ENCODE peak calls at places on chromosomes 5 and 9, in six cellular contexts. One of them, this sample, is unnamed. For H3K4me1, the result is how much of the 10 kb centered on the place peaks cover.

GRCh38 chr5:94329115-94329514 is 289.3 kb downstream of the KIAA0825 start:
- DNase-seq in uterus: no peak
- DNase-seq in HCT116: no peak
- DNase-seq in heart left ventricle: no peak
- DNase-seq in heart right ventricle: no peak
- DNase-seq in upper lobe of right lung: no peak
- DNase-seq in this sample: no peak

GRCh38 chr9:27395484-27395921 is 98.6 kb upstream of the EQTN start:
- DNase-seq in uterus: no peak
- DNase-seq in HCT116: no peak
- DNase-seq in heart left ventricle: no peak
- DNase-seq in heart right ventricle: no peak
- DNase-seq in upper lobe of right lung: no peak
- DNase-seq in this sample: peak

GRCh38 chr9:132794730-132795380 is 83.2 kb downstream of the AK8 start:
- DNase-seq in uterus: no peak
- DNase-seq in HCT116: no peak
- DNase-seq in heart left ventricle: no peak
- DNase-seq in heart right ventricle: no peak
- DNase-seq in upper lobe of right lung: no peak
- DNase-seq in this sample: no peak

GRCh38 chr5:31639488-31640011 is 619 bp downstream of the PDZD2 start:
- DNase-seq in uterus: no peak
- DNase-seq in HCT116: no peak
- DNase-seq in heart left ventricle: peak
- DNase-seq in heart right ventricle: no peak
- DNase-seq in upper lobe of right lung: no peak
- DNase-seq in this sample: no peak

GRCh38 chr9:129174724-129175514 is 3.1 kb downstream of the IER5L start:
- DNase-seq in uterus: peak
- DNase-seq in HCT116: peak
- DNase-seq in heart left ventricle: peak
- DNase-seq in heart right ventricle: peak
- DNase-seq in upper lobe of right lung: peak
- DNase-seq in this sample: peak

GRCh38 chr9:89311346-89312153 is 555 bp downstream of the CKS2 start:
- DNase-seq in uterus: no peak
- DNase-seq in HCT116: no peak
- DNase-seq in heart left ventricle: peak
- DNase-seq in heart right ventricle: no peak
- DNase-seq in upper lobe of right lung: peak
- DNase-seq in this sample: no peak

GRCh38 chr9:129814432-129815223 is 9.3 kb downstream of the TOR1A start:
- DNase-seq in uterus: no peak
- DNase-seq in HCT116: no peak
- DNase-seq in heart left ventricle: no peak
- DNase-seq in heart right ventricle: no peak
- DNase-seq in upper lobe of right lung: peak
- DNase-seq in this sample: no peak

GRCh38 chr5:58156977-58157701 is 302.7 kb downstream of the PLK2 start:
- DNase-seq in uterus: no peak
- DNase-seq in HCT116: no peak
- DNase-seq in heart left ventricle: peak
- DNase-seq in heart right ventricle: no peak
- DNase-seq in upper lobe of right lung: no peak
- DNase-seq in this sample: no peak

GRCh38 chr5:59768204-59769040 is 125.1 kb downstream of the PDE4D start:
- DNase-seq in uterus: peak
- DNase-seq in HCT116: no peak
- DNase-seq in heart left ventricle: peak
- DNase-seq in heart right ventricle: peak
- DNase-seq in upper lobe of right lung: peak
- DNase-seq in this sample: peak

GRCh38 chr5:158514353-158514960 is 585.3 kb downstream of the EBF1 start:
- DNase-seq in uterus: no peak
- DNase-seq in HCT116: no peak
- DNase-seq in heart left ventricle: no peak
- DNase-seq in heart right ventricle: no peak
- DNase-seq in upper lobe of right lung: no peak
- DNase-seq in this sample: no peak

GRCh38 chr5:125560476-125561225 is 814.2 kb upstream of the ZNF608 start:
- DNase-seq in uterus: no peak
- DNase-seq in HCT116: no peak
- DNase-seq in heart left ventricle: no peak
- DNase-seq in heart right ventricle: no peak
- DNase-seq in upper lobe of right lung: no peak
- DNase-seq in this sample: no peak

GRCh38 chr9:129069128-129069824 is 11.6 kb upstream of the DOLPP1 start:
- DNase-seq in uterus: no peak
- DNase-seq in HCT116: no peak
- DNase-seq in heart left ventricle: peak
- DNase-seq in heart right ventricle: peak
- DNase-seq in upper lobe of right lung: peak
- DNase-seq in this sample: no peak

GRCh38 chr5:175216991-175217390 is 227.0 kb downstream of the DRD1 start:
- DNase-seq in uterus: peak
- DNase-seq in HCT116: no peak
- DNase-seq in heart left ventricle: no peak
- DNase-seq in heart right ventricle: no peak
- DNase-seq in upper lobe of right lung: no peak
- DNase-seq in this sample: no peak

GRCh38 chr9:17402309-17402708 is 176.6 kb upstream of the SH3GL2 start:
- DNase-seq in uterus: no peak
- DNase-seq in HCT116: no peak
- DNase-seq in heart left ventricle: no peak
- DNase-seq in heart right ventricle: no peak
- DNase-seq in upper lobe of right lung: no peak
- DNase-seq in this sample: peak

GRCh38 chr9:19208653-19209052 is 21.8 kb upstream of the DENND4C start:
- DNase-seq in uterus: no peak
- DNase-seq in HCT116: no peak
- DNase-seq in heart left ventricle: no peak
- DNase-seq in heart right ventricle: no peak
- DNase-seq in upper lobe of right lung: no peak
- DNase-seq in this sample: no peak

GRCh38 chr5:10831416-10831815 is 70.4 kb upstream of the DAP start:
- DNase-seq in uterus: no peak
- DNase-seq in HCT116: no peak
- DNase-seq in heart left ventricle: no peak
- DNase-seq in heart right ventricle: no peak
- DNase-seq in upper lobe of right lung: no peak
- DNase-seq in this sample: no peak

GRCh38 chr9:87816041-87816440 is 66.6 kb upstream of the SPATA31E1 start:
- DNase-seq in uterus: no peak
- DNase-seq in HCT116: no peak
- DNase-seq in heart left ventricle: no peak
- DNase-seq in heart right ventricle: no peak
- DNase-seq in upper lobe of right lung: no peak
- DNase-seq in this sample: no peak

GRCh38 chr5:147467973-147468508 is 41.8 kb downstream of the DPYSL3 start:
- DNase-seq in uterus: no peak
- DNase-seq in HCT116: no peak
- DNase-seq in heart left ventricle: no peak
- DNase-seq in heart right ventricle: no peak
- DNase-seq in upper lobe of right lung: no peak
- DNase-seq in this sample: no peak

GRCh38 chr9:87510251-87510683 is 12.6 kb downstream of the DAPK1 start:
- DNase-seq in uterus: no peak
- DNase-seq in HCT116: no peak
- DNase-seq in heart left ventricle: no peak
- DNase-seq in heart right ventricle: no peak
- DNase-seq in upper lobe of right lung: no peak
- DNase-seq in this sample: no peak

GRCh38 chr5:94544031-94544650 is 74.3 kb downstream of the KIAA0825 start:
- DNase-seq in uterus: no peak
- DNase-seq in HCT116: no peak
- DNase-seq in heart left ventricle: no peak
- DNase-seq in heart right ventricle: no peak
- DNase-seq in upper lobe of right lung: no peak
- DNase-seq in this sample: no peak

GRCh38 chr5:150209020-150209635 is 19.3 kb downstream of the SLC6A7 start:
- DNase-seq in uterus: no peak
- DNase-seq in HCT116: no peak
- DNase-seq in heart left ventricle: no peak
- DNase-seq in heart right ventricle: no peak
- DNase-seq in upper lobe of right lung: peak
- DNase-seq in this sample: no peak

GRCh38 chr9:14251146-14252071 is 62.5 kb downstream of the NFIB start:
- DNase-seq in uterus: peak
- DNase-seq in HCT116: peak
- DNase-seq in heart left ventricle: peak
- DNase-seq in heart right ventricle: peak
- DNase-seq in upper lobe of right lung: peak
- DNase-seq in this sample: no peak

GRCh38 chr9:95874989-95875304 is 544 bp upstream of the ERCC6L2 start:
- DNase-seq in uterus: peak
- DNase-seq in HCT116: no peak
- DNase-seq in heart left ventricle: peak
- DNase-seq in heart right ventricle: peak
- DNase-seq in upper lobe of right lung: peak
- DNase-seq in this sample: peak

GRCh38 chr9:68847765-68848164 is 142.7 kb downstream of the PIP5K1B start:
- DNase-seq in uterus: no peak
- DNase-seq in HCT116: no peak
- DNase-seq in heart left ventricle: no peak
- DNase-seq in heart right ventricle: no peak
- DNase-seq in upper lobe of right lung: no peak
- DNase-seq in this sample: no peak

GRCh38 chr5:66708368-66708767 is 112.2 kb downstream of the MAST4 start:
- DNase-seq in uterus: no peak
- DNase-seq in HCT116: no peak
- DNase-seq in heart left ventricle: no peak
- DNase-seq in heart right ventricle: no peak
- DNase-seq in upper lobe of right lung: no peak
- DNase-seq in this sample: no peak
- H3K4me1 ChIP-seq in uterus: under half
- H3K4me1 ChIP-seq in HCT116: under half
- H3K4me1 ChIP-seq in heart left ventricle: under half
- H3K4me1 ChIP-seq in heart right ventricle: under half
- H3K4me1 ChIP-seq in upper lobe of right lung: under half
- H3K4me1 ChIP-seq in this sample: under half

GRCh38 chr5:141877478-141878185 is 578 bp downstream of the PCDH1 start:
- DNase-seq in uterus: no peak
- DNase-seq in HCT116: no peak
- DNase-seq in heart left ventricle: no peak
- DNase-seq in heart right ventricle: no peak
- DNase-seq in upper lobe of right lung: peak
- DNase-seq in this sample: no peak

GRCh38 chr5:141876628-141877477 is 1.4 kb downstream of the PCDH1 start:
- DNase-seq in uterus: no peak
- DNase-seq in HCT116: no peak
- DNase-seq in heart left ventricle: no peak
- DNase-seq in heart right ventricle: no peak
- DNase-seq in upper lobe of right lung: peak
- DNase-seq in this sample: peak

GRCh38 chr5:141874262-141874964 is 3.8 kb downstream of the PCDH1 start:
- DNase-seq in uterus: no peak
- DNase-seq in HCT116: no peak
- DNase-seq in heart left ventricle: no peak
- DNase-seq in heart right ventricle: no peak
- DNase-seq in upper lobe of right lung: peak
- DNase-seq in this sample: no peak

GRCh38 chr5:141875022-141875740 is 3.0 kb downstream of the PCDH1 start:
- DNase-seq in uterus: no peak
- DNase-seq in HCT116: no peak
- DNase-seq in heart left ventricle: no peak
- DNase-seq in heart right ventricle: no peak
- DNase-seq in upper lobe of right lung: no peak
- DNase-seq in this sample: no peak

DNA sequence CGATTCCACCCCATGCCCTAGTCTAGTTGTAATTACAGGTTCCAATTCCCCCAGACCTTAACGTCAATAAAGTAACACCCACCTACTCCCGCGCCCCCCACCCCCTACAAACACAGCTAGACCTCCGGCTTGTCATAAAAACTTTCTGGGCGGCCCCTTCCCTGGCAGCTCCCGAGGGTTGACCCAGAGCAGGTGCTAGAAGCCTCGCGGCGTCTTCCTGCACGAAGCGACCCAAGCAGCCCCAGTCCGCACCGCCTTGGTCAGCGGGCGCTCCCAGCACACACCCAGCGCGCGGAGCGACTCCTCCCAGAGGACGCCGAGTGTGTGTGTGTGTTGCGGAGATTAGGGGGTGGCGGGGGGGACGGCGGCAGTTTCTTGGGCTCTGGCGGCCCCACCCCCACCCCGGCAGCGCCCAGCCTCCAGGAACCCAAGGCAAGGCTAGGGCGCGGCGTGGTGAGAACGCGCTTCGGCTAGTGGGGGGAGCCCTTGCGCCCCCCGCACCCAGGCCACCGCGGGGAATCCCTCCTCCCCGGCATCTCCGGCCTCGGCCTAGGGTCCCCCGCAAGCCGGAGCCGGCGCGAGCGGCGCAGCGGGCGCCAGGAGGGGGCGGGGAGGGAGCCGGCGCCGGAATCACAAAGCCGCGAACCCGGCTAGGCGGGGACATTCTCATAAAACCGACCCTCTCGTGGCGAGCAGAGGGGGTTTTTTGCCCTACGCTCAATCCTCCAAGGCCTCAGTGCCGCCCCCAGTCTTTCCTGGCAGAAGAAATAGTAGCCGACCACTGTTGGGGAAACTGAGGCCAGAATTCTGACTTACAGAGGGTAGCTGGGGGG is 2.2 kb downstream of the PCDH1 start:
- DNase-seq in uterus: no peak
- DNase-seq in HCT116: no peak
- DNase-seq in heart left ventricle: no peak
- DNase-seq in heart right ventricle: peak
- DNase-seq in upper lobe of right lung: peak
- DNase-seq in this sample: peak
- H3K4me3 ChIP-seq in uterus: peak
- H3K4me3 ChIP-seq in HCT116: peak
- H3K4me3 ChIP-seq in heart left ventricle: peak
- H3K4me3 ChIP-seq in heart right ventricle: peak
- H3K4me3 ChIP-seq in upper lobe of right lung: peak
- H3K4me3 ChIP-seq in this sample: peak

GRCh38 chr5:14213253-14213652 is 70.1 kb downstream of the TRIO start:
- DNase-seq in uterus: no peak
- DNase-seq in HCT116: no peak
- DNase-seq in heart left ventricle: no peak
- DNase-seq in heart right ventricle: no peak
- DNase-seq in upper lobe of right lung: no peak
- DNase-seq in this sample: no peak
- H3K4me1 ChIP-seq in uterus: under half
- H3K4me1 ChIP-seq in HCT116: under half
- H3K4me1 ChIP-seq in heart left ventricle: half or more
- H3K4me1 ChIP-seq in heart right ventricle: half or more
- H3K4me1 ChIP-seq in upper lobe of right lung: under half
- H3K4me1 ChIP-seq in this sample: under half

GRCh38 chr5:36607838-36608783 is 1.7 kb downstream of the SLC1A3 start:
- DNase-seq in uterus: no peak
- DNase-seq in HCT116: no peak
- DNase-seq in heart left ventricle: no peak
- DNase-seq in heart right ventricle: no peak
- DNase-seq in upper lobe of right lung: no peak
- DNase-seq in this sample: peak
- H3K4me3 ChIP-seq in uterus: no peak
- H3K4me3 ChIP-seq in HCT116: peak
- H3K4me3 ChIP-seq in heart left ventricle: peak
- H3K4me3 ChIP-seq in heart right ventricle: peak
- H3K4me3 ChIP-seq in upper lobe of right lung: peak
- H3K4me3 ChIP-seq in this sample: peak

GRCh38 chr5:172867761-172868435 is 33.8 kb downstream of the ERGIC1 start:
- DNase-seq in uterus: no peak
- DNase-seq in HCT116: no peak
- DNase-seq in heart left ventricle: no peak
- DNase-seq in heart right ventricle: no peak
- DNase-seq in upper lobe of right lung: no peak
- DNase-seq in this sample: no peak
- H3K4me1 ChIP-seq in uterus: under half
- H3K4me1 ChIP-seq in HCT116: under half
- H3K4me1 ChIP-seq in heart left ventricle: half or more
- H3K4me1 ChIP-seq in heart right ventricle: half or more
- H3K4me1 ChIP-seq in upper lobe of right lung: half or more
- H3K4me1 ChIP-seq in this sample: under half

This sample was measured in HAP-1.